ENCODE peak calls at places on chromosome 22, in eight cellular contexts. One of them, this sample, is unnamed.
A peak's percentile ranks its signal among the peaks of the same experiment; 100 is the strongest.

GRCh38 chr22:28742562-28742962 is 723 bp downstream of the HSCB start:
- DNase-seq in astrocyte of the spinal cord: no peak
- DNase-seq in HFF-Myc: no peak
- DNase-seq in foreskin fibroblast: no peak
- DNase-seq in fibroblast of the aortic adventitia: no peak
- DNase-seq in psoas muscle: no peak
- DNase-seq in ovary: no peak
- DNase-seq in IMR-90: no peak
- DNase-seq in this sample: no peak

GRCh38 chr22:28373841-28374240 is 305.8 kb downstream of the TTC28 start:
- DNase-seq in astrocyte of the spinal cord: peak; percentile 45
- DNase-seq in HFF-Myc: no peak
- DNase-seq in foreskin fibroblast: peak; percentile 30
- DNase-seq in fibroblast of the aortic adventitia: peak; percentile 50
- DNase-seq in psoas muscle: no peak
- DNase-seq in ovary: no peak
- DNase-seq in IMR-90: peak; percentile 66
- DNase-seq in this sample: peak; percentile 12

GRCh38 chr22:37163618-37164534 is 14.2 kb upstream of the IL2RB start:
- DNase-seq in astrocyte of the spinal cord: no peak
- DNase-seq in HFF-Myc: no peak
- DNase-seq in foreskin fibroblast: no peak
- DNase-seq in fibroblast of the aortic adventitia: no peak
- DNase-seq in psoas muscle: no peak
- DNase-seq in ovary: no peak
- DNase-seq in IMR-90: no peak
- DNase-seq in this sample: no peak

GRCh38 chr22:22959147-22959827 is 71.7 kb downstream of the IGLL5 start:
- DNase-seq in astrocyte of the spinal cord: peak; percentile 67
- DNase-seq in HFF-Myc: peak; percentile 42
- DNase-seq in foreskin fibroblast: peak; percentile 80
- DNase-seq in fibroblast of the aortic adventitia: peak; percentile 74
- DNase-seq in psoas muscle: peak; percentile 57
- DNase-seq in ovary: peak; percentile 82
- DNase-seq in IMR-90: peak; percentile 66
- DNase-seq in this sample: peak; percentile 81

GRCh38 chr22:32042924-32043323 is at the start of gene SLC5A1:
- DNase-seq in astrocyte of the spinal cord: no peak
- DNase-seq in HFF-Myc: no peak
- DNase-seq in foreskin fibroblast: no peak
- DNase-seq in fibroblast of the aortic adventitia: no peak
- DNase-seq in psoas muscle: no peak
- DNase-seq in ovary: no peak
- DNase-seq in IMR-90: no peak
- DNase-seq in this sample: no peak

GRCh38 chr22:46542011-46542985 is 4.9 kb upstream of the CELSR1 start:
- DNase-seq in astrocyte of the spinal cord: peak; percentile 52
- DNase-seq in HFF-Myc: no peak
- DNase-seq in foreskin fibroblast: peak; percentile 83
- DNase-seq in fibroblast of the aortic adventitia: peak; percentile 62
- DNase-seq in psoas muscle: peak; percentile 72
- DNase-seq in ovary: peak; percentile 47
- DNase-seq in IMR-90: peak; percentile 50
- DNase-seq in this sample: peak; percentile 48

GRCh38 chr22:42202669-42203068 is 67.8 kb downstream of the TCF20 start:
- DNase-seq in astrocyte of the spinal cord: peak; percentile 62
- DNase-seq in HFF-Myc: no peak
- DNase-seq in foreskin fibroblast: peak; percentile 38
- DNase-seq in fibroblast of the aortic adventitia: no peak
- DNase-seq in psoas muscle: no peak
- DNase-seq in ovary: no peak
- DNase-seq in IMR-90: peak; percentile 67
- DNase-seq in this sample: peak; percentile 14

GRCh38 chr22:29658171-29658570 is 54.7 kb downstream of the NF2 start:
- DNase-seq in astrocyte of the spinal cord: no peak
- DNase-seq in HFF-Myc: no peak
- DNase-seq in foreskin fibroblast: no peak
- DNase-seq in fibroblast of the aortic adventitia: no peak
- DNase-seq in psoas muscle: no peak
- DNase-seq in ovary: no peak
- DNase-seq in IMR-90: no peak
- DNase-seq in this sample: no peak

GRCh38 chr22:41880653-41881052 is 34.2 kb downstream of the SHISA8 start:
- DNase-seq in astrocyte of the spinal cord: no peak
- DNase-seq in HFF-Myc: no peak
- DNase-seq in foreskin fibroblast: no peak
- DNase-seq in fibroblast of the aortic adventitia: no peak
- DNase-seq in psoas muscle: no peak
- DNase-seq in ovary: no peak
- DNase-seq in IMR-90: no peak
- DNase-seq in this sample: no peak

GRCh38 chr22:32457031-32457430 is 7.2 kb downstream of the BPIFC start:
- DNase-seq in astrocyte of the spinal cord: no peak
- DNase-seq in HFF-Myc: no peak
- DNase-seq in foreskin fibroblast: no peak
- DNase-seq in fibroblast of the aortic adventitia: no peak
- DNase-seq in psoas muscle: no peak
- DNase-seq in ovary: no peak
- DNase-seq in IMR-90: no peak
- DNase-seq in this sample: no peak

GRCh38 chr22:28116261-28116673 is 197.2 kb upstream of the PITPNB start:
- DNase-seq in astrocyte of the spinal cord: peak; percentile 90
- DNase-seq in HFF-Myc: peak; percentile 35
- DNase-seq in foreskin fibroblast: peak; percentile 94
- DNase-seq in fibroblast of the aortic adventitia: peak; percentile 95
- DNase-seq in psoas muscle: peak; percentile 68
- DNase-seq in ovary: peak; percentile 42
- DNase-seq in IMR-90: peak; percentile 90
- DNase-seq in this sample: peak; percentile 64

GRCh38 chr22:35443338-35443737 is 43.4 kb downstream of the MCM5 start:
- DNase-seq in astrocyte of the spinal cord: no peak
- DNase-seq in HFF-Myc: no peak
- DNase-seq in foreskin fibroblast: no peak
- DNase-seq in fibroblast of the aortic adventitia: no peak
- DNase-seq in psoas muscle: no peak
- DNase-seq in ovary: no peak
- DNase-seq in IMR-90: no peak
- DNase-seq in this sample: no peak

GRCh38 chr22:21927174-21927823 is 25.3 kb downstream of the PPM1F start:
- DNase-seq in astrocyte of the spinal cord: no peak
- DNase-seq in HFF-Myc: no peak
- DNase-seq in foreskin fibroblast: no peak
- DNase-seq in fibroblast of the aortic adventitia: no peak
- DNase-seq in psoas muscle: no peak
- DNase-seq in ovary: no peak
- DNase-seq in IMR-90: no peak
- DNase-seq in this sample: no peak

DNA sequence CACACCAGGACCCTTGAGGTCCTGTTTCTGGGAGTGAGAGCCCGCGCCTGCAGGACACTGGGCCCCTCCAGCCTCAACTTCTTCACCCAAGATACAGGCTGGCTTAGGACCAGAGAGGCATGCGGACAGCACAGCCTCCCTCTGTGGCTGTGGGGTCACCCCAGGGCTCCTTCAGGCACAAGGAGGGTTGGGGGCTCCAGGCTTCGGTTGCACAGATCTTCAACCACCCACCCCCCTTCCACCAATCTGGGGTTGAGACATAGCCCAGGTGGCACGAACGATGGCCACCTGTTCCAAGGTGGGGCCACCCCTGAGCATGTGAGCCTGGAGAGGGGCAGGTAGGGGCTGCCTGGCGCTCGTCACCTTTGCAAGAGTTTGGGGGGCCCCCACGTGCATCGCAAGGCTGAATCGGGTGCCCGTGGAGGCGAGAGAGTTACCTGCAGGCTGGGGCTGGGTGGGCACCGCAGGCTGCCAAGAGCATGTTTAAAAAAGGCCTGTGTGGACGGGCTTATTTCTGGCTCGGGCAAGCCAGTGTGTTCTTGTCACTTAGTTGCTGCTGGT is 1.2 kb downstream of the ZDHHC8 start:
- DNase-seq in astrocyte of the spinal cord: no peak
- DNase-seq in HFF-Myc: no peak
- DNase-seq in foreskin fibroblast: no peak
- DNase-seq in fibroblast of the aortic adventitia: no peak
- DNase-seq in psoas muscle: no peak
- DNase-seq in ovary: no peak
- DNase-seq in IMR-90: no peak
- DNase-seq in this sample: no peak
- H3K4me3 ChIP-seq in astrocyte of the spinal cord: peak overlapping the region; percentile 73
- H3K4me3 ChIP-seq in HFF-Myc: peak overlapping the region; percentile 78
- H3K4me3 ChIP-seq in foreskin fibroblast: peak overlapping the region; percentile 70
- H3K4me3 ChIP-seq in fibroblast of the aortic adventitia: peak overlapping the region; percentile 81
- H3K4me3 ChIP-seq in psoas muscle: peak overlapping the region; percentile 96
- H3K4me3 ChIP-seq in ovary: peak overlapping the region; percentile 99
- H3K4me3 ChIP-seq in IMR-90: peak overlapping the region; percentile 72
- H3K4me3 ChIP-seq in this sample: peak overlapping the region; percentile 85

DNA sequence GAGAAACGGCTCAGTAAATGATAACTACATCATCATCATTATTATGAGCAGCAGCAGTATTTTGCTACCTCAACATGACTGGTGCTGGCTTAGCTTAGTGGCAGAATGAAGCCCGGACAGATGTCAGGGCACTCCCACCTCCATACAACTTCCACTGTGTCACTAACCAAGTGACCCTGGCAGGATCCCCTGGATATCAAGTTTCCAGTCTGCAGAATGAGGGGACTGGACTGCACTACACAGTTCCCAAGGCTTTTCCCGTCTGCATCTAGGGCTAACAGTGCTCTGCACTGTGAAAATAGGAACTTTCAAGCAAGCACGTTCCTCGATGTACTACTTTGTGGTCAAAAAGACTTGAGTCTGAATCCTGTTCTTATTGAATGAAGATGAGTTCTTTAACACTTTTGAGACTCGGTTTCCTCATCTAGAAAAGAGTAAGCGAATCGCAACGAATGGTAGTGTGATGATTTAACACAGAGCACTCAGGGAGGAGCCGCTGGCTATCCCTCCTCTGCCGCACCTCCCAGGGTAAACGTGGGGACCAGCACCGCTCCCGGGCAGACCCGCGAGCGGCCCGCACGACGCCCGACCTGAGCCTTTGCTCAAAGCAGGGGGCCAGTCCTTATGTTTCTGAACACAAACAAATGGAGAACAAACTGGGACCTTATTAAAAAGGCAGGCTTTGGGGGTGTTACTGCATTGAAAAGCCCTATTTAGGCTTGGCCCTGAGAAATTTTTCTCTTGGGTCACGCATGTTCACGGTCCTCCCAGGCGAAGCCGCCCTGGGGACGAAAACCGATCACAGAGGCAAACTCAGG is 910 bp downstream of the CLTCL1 start:
- DNase-seq in astrocyte of the spinal cord: peak; percentile 27
- DNase-seq in HFF-Myc: no peak
- DNase-seq in foreskin fibroblast: no peak
- DNase-seq in fibroblast of the aortic adventitia: peak; percentile 17
- DNase-seq in psoas muscle: no peak
- DNase-seq in ovary: no peak
- DNase-seq in IMR-90: no peak
- DNase-seq in this sample: peak; percentile 21
- TF ChIP-seq CTCF in astrocyte of the spinal cord: no peak
- TF ChIP-seq CTCF in HFF-Myc: no peak
- TF ChIP-seq CTCF in foreskin fibroblast: no peak
- TF ChIP-seq CTCF in fibroblast of the aortic adventitia: no peak
- TF ChIP-seq CTCF in psoas muscle: no peak
- TF ChIP-seq CTCF in ovary: no peak
- TF ChIP-seq CTCF in IMR-90: no peak
- TF ChIP-seq CTCF in this sample: no peak

DNA sequence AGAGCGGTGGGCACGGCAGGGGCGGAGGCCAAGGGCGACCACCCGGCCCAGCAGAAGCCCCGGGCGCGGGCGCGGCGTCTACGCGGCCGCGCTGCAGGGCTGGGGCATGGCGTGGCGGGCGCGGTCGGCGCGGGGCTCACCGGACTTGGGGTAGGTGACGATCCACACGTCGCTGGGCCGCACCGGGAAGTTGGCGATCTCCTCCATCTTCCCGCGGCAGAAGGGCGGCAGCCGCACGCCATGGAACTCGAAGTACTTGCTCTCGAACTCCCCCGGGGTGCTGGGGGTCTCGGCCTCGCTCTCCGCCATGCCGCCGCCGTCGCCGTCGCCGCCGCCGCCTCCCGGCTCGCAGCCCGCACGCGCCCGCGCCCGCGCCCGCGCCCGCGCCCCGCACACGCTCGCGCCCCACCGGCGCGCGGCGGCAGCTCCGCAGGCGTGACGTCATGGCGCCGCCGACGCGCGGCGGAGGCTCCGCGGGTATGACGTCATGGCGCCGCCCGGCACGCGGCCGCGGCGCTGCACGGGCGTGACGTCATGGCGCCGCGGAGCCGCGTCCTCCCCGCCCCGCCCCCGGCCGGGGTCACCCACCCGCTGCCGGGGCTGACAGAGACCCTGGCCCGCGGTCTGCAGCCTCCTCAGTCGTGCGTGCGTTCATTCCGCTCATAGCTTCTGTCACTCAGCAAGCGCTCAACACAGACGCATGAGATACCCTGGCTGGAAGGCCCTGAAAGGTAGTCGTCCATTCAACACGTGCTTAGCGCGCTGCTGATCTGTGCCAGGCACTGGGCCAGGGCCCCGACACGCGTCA is at the start of gene SULT4A1:
- DNase-seq in astrocyte of the spinal cord: no peak
- DNase-seq in HFF-Myc: no peak
- DNase-seq in foreskin fibroblast: peak; percentile 79
- DNase-seq in fibroblast of the aortic adventitia: peak; percentile 17
- DNase-seq in psoas muscle: no peak
- DNase-seq in ovary: no peak
- DNase-seq in IMR-90: peak; percentile 54
- DNase-seq in this sample: no peak
- H3K4me3 ChIP-seq in astrocyte of the spinal cord: peak within 1 kb of the TSS; percentile 28
- H3K4me3 ChIP-seq in HFF-Myc: peak within 1 kb of the TSS; percentile 3
- H3K4me3 ChIP-seq in foreskin fibroblast: peak within 1 kb of the TSS; percentile 37
- H3K4me3 ChIP-seq in fibroblast of the aortic adventitia: peak within 1 kb of the TSS; percentile 60
- H3K4me3 ChIP-seq in psoas muscle: peak within 1 kb of the TSS; percentile 22
- H3K4me3 ChIP-seq in ovary: no peak within 1 kb of the TSS
- H3K4me3 ChIP-seq in IMR-90: peak within 1 kb of the TSS; percentile 50
- H3K4me3 ChIP-seq in this sample: no peak within 1 kb of the TSS

GRCh38 chr22:26321469-26321913 is 107.6 kb upstream of the ASPHD2 start:
- DNase-seq in astrocyte of the spinal cord: peak; percentile 31
- DNase-seq in HFF-Myc: peak; percentile 48
- DNase-seq in foreskin fibroblast: peak; percentile 91
- DNase-seq in fibroblast of the aortic adventitia: peak; percentile 36
- DNase-seq in psoas muscle: peak; percentile 49
- DNase-seq in ovary: no peak
- DNase-seq in IMR-90: peak; percentile 45
- DNase-seq in this sample: peak; percentile 17

GRCh38 chr22:26316732-26317131 is 112.3 kb upstream of the ASPHD2 start:
- DNase-seq in astrocyte of the spinal cord: no peak
- DNase-seq in HFF-Myc: no peak
- DNase-seq in foreskin fibroblast: no peak
- DNase-seq in fibroblast of the aortic adventitia: no peak
- DNase-seq in psoas muscle: no peak
- DNase-seq in ovary: no peak
- DNase-seq in IMR-90: no peak
- DNase-seq in this sample: no peak

GRCh38 chr22:26320469-26320868 is 108.6 kb upstream of the ASPHD2 start:
- DNase-seq in astrocyte of the spinal cord: no peak
- DNase-seq in HFF-Myc: no peak
- DNase-seq in foreskin fibroblast: peak; percentile 17
- DNase-seq in fibroblast of the aortic adventitia: no peak
- DNase-seq in psoas muscle: no peak
- DNase-seq in ovary: no peak
- DNase-seq in IMR-90: no peak
- DNase-seq in this sample: no peak

GRCh38 chr22:26322179-26322905 is 106.7 kb upstream of the ASPHD2 start:
- DNase-seq in astrocyte of the spinal cord: peak; percentile 53
- DNase-seq in HFF-Myc: peak; percentile 93
- DNase-seq in foreskin fibroblast: peak; percentile 98
- DNase-seq in fibroblast of the aortic adventitia: peak; percentile 82
- DNase-seq in psoas muscle: no peak
- DNase-seq in ovary: no peak
- DNase-seq in IMR-90: peak; percentile 77
- DNase-seq in this sample: peak; percentile 59

GRCh38 chr22:26318975-26319374 is 110.1 kb upstream of the ASPHD2 start:
- DNase-seq in astrocyte of the spinal cord: no peak
- DNase-seq in HFF-Myc: peak; percentile 7
- DNase-seq in foreskin fibroblast: peak; percentile 47
- DNase-seq in fibroblast of the aortic adventitia: peak; percentile 35
- DNase-seq in psoas muscle: no peak
- DNase-seq in ovary: no peak
- DNase-seq in IMR-90: no peak
- DNase-seq in this sample: no peak
- TF ChIP-seq CTCF in astrocyte of the spinal cord: no peak
- TF ChIP-seq CTCF in HFF-Myc: peak; percentile 45
- TF ChIP-seq CTCF in foreskin fibroblast: peak; percentile 33
- TF ChIP-seq CTCF in fibroblast of the aortic adventitia: peak; percentile 20
- TF ChIP-seq CTCF in psoas muscle: no peak
- TF ChIP-seq CTCF in ovary: no peak
- TF ChIP-seq CTCF in IMR-90: no peak
- TF ChIP-seq CTCF in this sample: no peak